ENCODE peak calls at places on chromosomes 3 and 15, in four cellular contexts. G is ovary; N is effector memory CD4-positive, alpha-beta T cell; P is heart left ventricle. C is an unnamed sample. For H3K36me3, the result is how much of the 10 kb centered on the place peaks cover.

GRCh38 chr3:46361408-46362283 is 7.7 kb downstream of the CCR2 start:
- DNase-seq in G (no peak), N (no peak), P (peak), C (peak)

GRCh38 chr3:114214542-114215341 is 22.6 kb downstream of the ZNF80 start:
- DNase-seq in G (no peak), N (peak), P (no peak), C (no peak)

GRCh38 chr3:72728958-72729467 is 119.2 kb downstream of the SHQ1 start:
- DNase-seq in G (no peak), N (no peak), P (no peak), C (no peak)

GRCh38 chr3:56291953-56292352 is 176.3 kb downstream of the ERC2 start:
- DNase-seq in G (no peak), N (no peak), P (no peak), C (no peak)

GRCh38 chr3:111910806-111911205 is 51.7 kb downstream of the PHLDB2 start:
- DNase-seq in G (no peak), N (no peak), P (no peak), C (no peak)

GRCh38 chr3:149373235-149374125 is 4.0 kb downstream of the TM4SF1 start:
- DNase-seq in G (no peak), N (no peak), P (no peak), C (no peak)

GRCh38 chr3:187773233-187773962 is 28.1 kb upstream of the BCL6 start:
- DNase-seq in G (no peak), N (no peak), P (no peak), C (no peak)

GRCh38 chr3:112056451-112056929 is 22.0 kb downstream of the TMPRSS7 start:
- DNase-seq in G (no peak), N (no peak), P (no peak), C (no peak)

GRCh38 chr3:15585111-15585844 is 16.1 kb downstream of the HACL1 start:
- DNase-seq in G (no peak), N (no peak), P (no peak), C (no peak)
- H3K36me3 ChIP-seq in G (under half), N (half or more), P (half or more), C (under half)

GRCh38 chr15:90594297-90594696 is 64.6 kb downstream of the CRTC3 start:
- DNase-seq in G (no peak), N (peak), P (peak), C (peak)
- H3K4me3 ChIP-seq in G (no peak), N (peak), P (no peak), C (no peak)

DNA sequence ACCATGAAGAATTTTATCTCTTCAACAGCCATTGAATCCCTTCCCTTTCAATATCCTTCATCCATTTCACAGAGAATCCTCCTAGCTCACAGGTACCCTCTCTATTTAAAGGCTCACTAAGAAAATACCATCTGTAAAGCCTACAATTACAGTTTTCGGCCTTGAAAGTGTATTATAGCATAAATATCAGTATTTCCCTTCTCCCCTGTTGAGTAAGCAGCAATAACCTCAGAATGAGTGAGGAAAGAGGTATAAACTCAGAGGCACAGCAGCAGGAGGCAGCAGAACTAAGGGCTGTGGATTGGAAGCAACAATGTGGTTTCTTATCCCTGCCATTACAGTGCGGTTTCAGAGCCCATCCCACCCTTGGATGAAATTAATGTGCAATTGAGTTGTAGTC is 360.6 kb upstream of the ATP10A start:
- DNase-seq in G (no peak), N (no peak), P (no peak), C (no peak)
- H3K36me3 ChIP-seq in G (under half), N (under half), P (under half), C (under half)

GRCh38 chr3:40476478-40477470 is at the start of gene ZNF619:
- DNase-seq in G (peak), N (peak), P (peak), C (peak)
- H3K4me3 ChIP-seq in G (peak), N (peak), P (peak), C (peak)

GRCh38 chr3:183837390-183837789 is 12.0 kb upstream of the MAP6D1 start:
- DNase-seq in G (no peak), N (no peak), P (no peak), C (no peak)
- H3K36me3 ChIP-seq in G (under half), N (half or more), P (half or more), C (under half)

DNA sequence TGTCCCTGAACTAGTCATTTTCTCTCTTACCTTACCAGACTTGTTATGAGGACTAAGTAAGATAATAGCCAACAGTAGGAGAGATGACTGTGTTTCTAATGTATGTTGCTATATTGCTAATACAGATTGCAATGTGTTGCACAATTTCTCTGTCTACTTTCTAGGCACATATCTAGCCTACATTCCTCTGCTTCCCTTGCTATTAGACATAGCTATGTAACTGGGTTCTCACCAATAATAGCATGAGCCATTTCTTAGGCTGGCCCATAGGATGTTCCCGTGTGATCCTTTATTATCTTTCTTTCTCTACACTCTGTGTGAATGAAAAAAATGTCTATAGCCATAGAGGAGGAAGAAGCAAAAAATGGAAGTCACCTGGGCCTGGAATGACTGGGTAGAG is 6.8 kb upstream of the LRRN1 start:
- DNase-seq in G (no peak), N (no peak), P (no peak), C (no peak)
- H3K4me3 ChIP-seq in G (no peak), N (no peak), P (no peak), C (no peak)

GRCh38 chr3:154085799-154086198 is 35.4 kb upstream of the ARHGEF26 start:
- DNase-seq in G (no peak), N (no peak), P (no peak), C (no peak)
- H3K36me3 ChIP-seq in G (under half), N (under half), P (under half), C (under half)

GRCh38 chr3:161859870-161860450 is 363.4 kb downstream of the OTOL1 start:
- DNase-seq in G (no peak), N (no peak), P (no peak), C (no peak)
- H3K4me3 ChIP-seq in G (no peak), N (no peak), P (no peak), C (no peak)

DNA sequence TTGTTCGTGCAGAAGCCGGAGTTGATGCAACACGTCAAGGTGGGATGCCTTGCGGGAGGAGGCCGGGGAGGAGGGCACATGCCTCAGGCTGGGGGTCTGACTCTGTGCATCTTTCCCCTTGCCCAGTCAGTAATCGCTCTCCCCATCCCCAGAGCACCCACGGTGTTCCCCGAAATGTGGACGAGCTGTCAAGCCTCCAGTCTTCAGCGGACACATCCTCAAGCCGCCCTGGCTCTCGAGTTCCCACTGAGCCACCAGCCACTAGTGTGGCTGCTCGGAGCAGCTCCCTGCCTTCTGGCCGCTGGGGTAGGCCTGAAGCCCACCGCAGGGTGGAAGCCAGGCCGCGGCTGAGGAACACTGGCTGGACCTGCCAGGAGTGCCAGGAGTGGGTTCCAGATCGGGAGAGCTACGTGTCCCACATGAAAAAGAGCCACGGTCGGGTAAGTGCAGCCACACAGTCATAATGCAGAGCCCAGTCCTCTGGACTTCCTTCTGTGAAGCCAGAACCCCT is 18.7 kb upstream of the ALPK3 start:
- DNase-seq in G (no peak), N (no peak), P (no peak), C (no peak)
- H3K36me3 ChIP-seq in G (under half), N (half or more), P (half or more), C (under half)

C was measured in aorta.